ENCODE peak calls at places on chromosomes 7 and 10, in nine cellular contexts. K is HepG2, B is prostate gland, M is breast epithelium, P is HL-60, S is Panc1, L is transverse colon, O is SK-N-SH, D is GM23338. X is an unnamed sample.

GRCh38 chr10:72414642-72415041 is 59.9 kb upstream of the DNAJB12 start:
- DNase-seq in K (no peak), B (no peak), M (no peak), P (no peak), S (no peak), L (no peak), O (no peak), D (no peak), X (no peak)

GRCh38 chr7:25802473-25802872 is 349.5 kb upstream of the NFE2L3 start:
- DNase-seq in K (no peak), B (no peak), M (no peak), P (no peak), S (no peak), L (no peak), O (no peak), D (no peak), X (no peak)

GRCh38 chr10:96765406-96766240 is 45.3 kb upstream of the PIK3AP1 start:
- DNase-seq in K (peak), B (peak), M (peak), P (peak), S (peak), L (peak), O (peak), D (peak), X (peak)

GRCh38 chr7:29413511-29414178 is 150.0 kb upstream of the PRR15 start:
- DNase-seq in K (no peak), B (no peak), M (no peak), P (no peak), S (no peak), L (no peak), O (no peak), D (no peak), X (peak)

GRCh38 chr10:124892905-124893304 is 49.0 kb upstream of the ZRANB1 start:
- DNase-seq in K (no peak), B (no peak), M (no peak), P (no peak), S (no peak), L (no peak), O (no peak), D (no peak), X (no peak)

GRCh38 chr10:79184649-79185048 is 115.9 kb downstream of the ZMIZ1 start:
- DNase-seq in K (no peak), B (no peak), M (no peak), P (no peak), S (no peak), L (no peak), O (no peak), D (no peak), X (no peak)

GRCh38 chr10:100998991-100999741 is 442 bp upstream of the LZTS2 start:
- DNase-seq in K (peak), B (peak), M (peak), P (peak), S (no peak), L (peak), O (peak), D (peak), X (peak)

GRCh38 chr10:71806706-71807556 is 33.6 kb upstream of the VSIR start:
- DNase-seq in K (no peak), B (no peak), M (no peak), P (no peak), S (no peak), L (no peak), O (no peak), D (no peak), X (no peak)

GRCh38 chr10:132331259-132331955 is 586 bp upstream of the LRRC27 start:
- DNase-seq in K (no peak), B (no peak), M (no peak), P (no peak), S (no peak), L (no peak), O (no peak), D (no peak), X (no peak)

GRCh38 chr10:102001435-102002068 is 54.4 kb downstream of the ARMH3 start:
- DNase-seq in K (no peak), B (no peak), M (no peak), P (no peak), S (no peak), L (no peak), O (no peak), D (no peak), X (no peak)

GRCh38 chr10:62681211-62681940 is 123.1 kb upstream of the ADO start:
- DNase-seq in K (peak), B (no peak), M (no peak), P (peak), S (no peak), L (peak), O (no peak), D (peak), X (peak)

GRCh38 chr10:84665883-84666463 is 337.6 kb downstream of the CCSER2 start:
- DNase-seq in K (peak), B (no peak), M (no peak), P (no peak), S (no peak), L (peak), O (no peak), D (peak), X (no peak)

GRCh38 chr7:67590649-67591048 is 594.0 kb downstream of the TYW1 start:
- DNase-seq in K (no peak), B (no peak), M (no peak), P (no peak), S (no peak), L (no peak), O (no peak), D (no peak), X (no peak)

GRCh38 chr10:84367256-84367655 is 38.9 kb downstream of the CCSER2 start:
- DNase-seq in K (no peak), B (no peak), M (no peak), P (no peak), S (no peak), L (no peak), O (no peak), D (no peak), X (no peak)

GRCh38 chr7:137169282-137169698 is 174.2 kb downstream of the PTN start:
- DNase-seq in K (peak), B (peak), M (peak), P (no peak), S (peak), L (peak), O (peak), D (peak), X (peak)

GRCh38 chr7:31371621-31372020 is 31.1 kb upstream of the NEUROD6 start:
- DNase-seq in K (no peak), B (no peak), M (no peak), P (no peak), S (no peak), L (no peak), O (no peak), D (peak), X (no peak)

GRCh38 chr10:14839305-14839695 is 1.2 kb downstream of the HSPA14 start:
- DNase-seq in K (no peak), B (no peak), M (no peak), P (no peak), S (no peak), L (peak), O (no peak), D (peak), X (no peak)

GRCh38 chr10:86357676-86358075 is 8.9 kb downstream of the GRID1 start:
- DNase-seq in K (no peak), B (no peak), M (no peak), P (no peak), S (no peak), L (no peak), O (no peak), D (no peak), X (no peak)

GRCh38 chr7:157271315-157271990 is 65.4 kb upstream of the DNAJB6 start:
- DNase-seq in K (no peak), B (no peak), M (no peak), P (no peak), S (no peak), L (no peak), O (no peak), D (no peak), X (no peak)

GRCh38 chr7:36198854-36199266 is 45.8 kb downstream of the EEPD1 start:
- DNase-seq in K (no peak), B (no peak), M (no peak), P (no peak), S (no peak), L (no peak), O (no peak), D (no peak), X (no peak)

GRCh38 chr7:101507791-101508252 is 121.3 kb downstream of the MYL10 start:
- DNase-seq in K (peak), B (peak), M (no peak), P (peak), S (peak), L (peak), O (peak), D (peak), X (no peak)

GRCh38 chr7:55150166-55150565 is 131.3 kb downstream of the EGFR start:
- DNase-seq in K (no peak), B (no peak), M (no peak), P (no peak), S (no peak), L (no peak), O (no peak), D (no peak), X (no peak)

GRCh38 chr10:24430591-24430990 is 221.7 kb downstream of the KIAA1217 start:
- DNase-seq in K (no peak), B (no peak), M (no peak), P (no peak), S (no peak), L (no peak), O (no peak), D (no peak), X (no peak)

GRCh38 chr10:69295027-69295426 is 16.7 kb downstream of the HK1 start:
- DNase-seq in K (no peak), B (no peak), M (no peak), P (no peak), S (no peak), L (no peak), O (no peak), D (no peak), X (no peak)

GRCh38 chr7:53656881-53657280 is 621.4 kb downstream of the POM121L12 start:
- DNase-seq in K (no peak), B (no peak), M (no peak), P (no peak), S (no peak), L (no peak), O (no peak), D (no peak), X (no peak)

GRCh38 chr10:88372051-88372450 is 211.1 kb downstream of the RNLS start:
- DNase-seq in K (no peak), B (no peak), M (no peak), P (no peak), S (no peak), L (no peak), O (no peak), D (no peak), X (no peak)

GRCh38 chr7:81158189-81158588 is 239.3 kb upstream of the SEMA3C start:
- DNase-seq in K (no peak), B (no peak), M (no peak), P (no peak), S (no peak), L (no peak), O (no peak), D (no peak), X (no peak)

GRCh38 chr7:831596-832291 is 532 bp upstream of the SUN1 start:
- DNase-seq in K (peak), B (no peak), M (no peak), P (peak), S (peak), L (no peak), O (no peak), D (no peak), X (no peak)
- TF ChIP-seq POLR2AphosphoS5 in K (no peak), B (peak), M (no peak), P (no peak), S (no peak), L (peak), O (peak), D (no peak), X (peak)

GRCh38 chr10:74234569-74234968 is 83.5 kb downstream of the ADK start:
- DNase-seq in K (no peak), B (no peak), M (no peak), P (no peak), S (no peak), L (no peak), O (no peak), D (no peak), X (no peak)
- TF ChIP-seq CTCF in K (no peak), B (no peak), M (peak), P (no peak), S (no peak), L (peak), O (peak), D (peak), X (peak)

GRCh38 chr10:59623100-59623822 is 86.4 kb downstream of the SLC16A9 start:
- DNase-seq in K (no peak), B (no peak), M (no peak), P (no peak), S (no peak), L (no peak), O (no peak), D (no peak), X (no peak)
- H3K4me3 ChIP-seq in K (no peak), B (no peak), M (no peak), P (no peak), S (no peak), L (no peak), O (no peak), D (no peak), X (no peak)

GRCh38 chr10:30029890-30030261 is 29.5 kb downstream of the JCAD start:
- DNase-seq in K (no peak), B (no peak), M (no peak), P (no peak), S (no peak), L (peak), O (no peak), D (no peak), X (no peak)

GRCh38 chr10:30028006-30028441 is 31.4 kb downstream of the JCAD start:
- DNase-seq in K (no peak), B (peak), M (no peak), P (no peak), S (no peak), L (peak), O (no peak), D (no peak), X (peak)

GRCh38 chr10:30027057-30028005 is 32.1 kb downstream of the JCAD start:
- DNase-seq in K (no peak), B (no peak), M (peak), P (peak), S (no peak), L (peak), O (no peak), D (peak), X (peak)

GRCh38 chr10:30029164-30029889 is 30.1 kb downstream of the JCAD start:
- DNase-seq in K (no peak), B (no peak), M (no peak), P (no peak), S (no peak), L (no peak), O (no peak), D (no peak), X (no peak)

GRCh38 chr10:30028452-30029045 is 30.8 kb downstream of the JCAD start:
- DNase-seq in K (no peak), B (no peak), M (no peak), P (no peak), S (no peak), L (no peak), O (no peak), D (no peak), X (no peak)
- TF ChIP-seq POLR2AphosphoS5 in K (no peak), B (no peak), M (no peak), P (no peak), S (no peak), L (no peak), O (no peak), D (no peak), X (no peak)

DNA sequence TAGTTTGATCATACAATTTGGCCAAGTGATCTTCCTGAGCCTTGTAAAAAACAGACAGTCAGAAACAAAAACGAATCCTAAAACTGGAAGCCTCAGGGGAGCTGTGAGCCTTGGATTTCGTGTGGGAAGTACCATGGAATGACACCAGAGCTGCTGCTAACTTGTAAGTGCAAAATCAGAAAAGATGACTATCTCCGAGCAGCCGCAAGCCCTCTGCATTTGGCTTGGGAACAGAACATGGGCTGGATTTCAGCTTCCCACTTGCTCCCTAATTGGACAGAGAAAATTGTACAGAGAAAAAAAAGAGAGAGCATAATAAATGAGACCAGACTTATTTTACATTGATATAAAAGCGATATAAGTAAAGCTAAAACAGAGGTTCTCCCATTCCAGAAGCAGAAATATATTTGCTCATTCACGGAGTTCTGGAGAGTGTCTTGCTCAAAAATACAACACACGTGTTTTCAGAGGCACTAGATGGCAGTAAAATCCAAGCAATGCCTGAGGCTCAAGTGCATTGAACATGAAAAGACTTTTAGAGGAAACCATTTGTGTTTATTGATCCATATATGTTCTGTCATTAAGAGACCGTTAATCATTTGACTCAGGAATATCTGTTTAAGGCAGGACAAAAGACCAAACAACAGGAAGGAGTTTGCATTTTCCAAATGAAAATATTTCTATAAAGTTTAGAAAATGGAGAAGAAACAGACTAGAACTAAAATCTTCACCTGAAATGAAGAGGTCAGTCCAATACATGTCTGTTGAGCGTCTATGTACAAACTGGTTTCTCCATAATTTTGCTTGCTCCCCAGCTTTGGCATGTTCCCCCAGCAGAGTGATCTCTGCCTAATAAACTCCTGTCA is 78.3 kb upstream of the SLC26A5 start:
- DNase-seq in K (peak), B (no peak), M (no peak), P (no peak), S (no peak), L (no peak), O (peak), D (peak), X (no peak)
- TF ChIP-seq CTCF in K (peak), B (no peak), M (peak), P (no peak), S (peak), L (peak), O (peak), D (peak), X (no peak)

GRCh38 chr10:73591935-73592699 is 975 bp upstream of the USP54 start:
- DNase-seq in K (peak), B (peak), M (peak), P (peak), S (peak), L (peak), O (peak), D (peak), X (peak)

GRCh38 chr10:73591578-73591902 is 398 bp upstream of the USP54 start:
- DNase-seq in K (peak), B (no peak), M (no peak), P (no peak), S (no peak), L (no peak), O (no peak), D (peak), X (no peak)

GRCh38 chr10:73589538-73590126 is 1.5 kb downstream of the USP54 start:
- DNase-seq in K (no peak), B (no peak), M (no peak), P (no peak), S (no peak), L (no peak), O (no peak), D (no peak), X (peak)

GRCh38 chr10:73593110-73593509 is 2.0 kb upstream of the USP54 start:
- DNase-seq in K (no peak), B (no peak), M (no peak), P (no peak), S (no peak), L (no peak), O (no peak), D (no peak), X (no peak)

GRCh38 chr10:73590881-73591577 is at the start of gene USP54:
- DNase-seq in K (peak), B (no peak), M (peak), P (no peak), S (no peak), L (no peak), O (no peak), D (peak), X (no peak)
- H3K4me3 ChIP-seq in K (peak), B (no peak), M (peak), P (no peak), S (peak), L (peak), O (no peak), D (peak), X (no peak)

GRCh38 chr10:89373916-89374711 is 3.7 kb upstream of the IFIT1B start:
- DNase-seq in K (peak), B (peak), M (peak), P (no peak), S (peak), L (peak), O (peak), D (no peak), X (peak)
- TF ChIP-seq POLR2AphosphoS5 in K (no peak), B (peak), M (peak), P (no peak), S (no peak), L (peak), O (no peak), D (no peak), X (peak)

GRCh38 chr7:47950714-47951113 is 2.4 kb upstream of the PKD1L1 start:
- DNase-seq in K (no peak), B (no peak), M (peak), P (no peak), S (no peak), L (peak), O (no peak), D (peak), X (peak)
- TF ChIP-seq CTCF in K (no peak), B (no peak), M (no peak), P (no peak), S (no peak), L (no peak), O (no peak), D (no peak), X (no peak)

DNA sequence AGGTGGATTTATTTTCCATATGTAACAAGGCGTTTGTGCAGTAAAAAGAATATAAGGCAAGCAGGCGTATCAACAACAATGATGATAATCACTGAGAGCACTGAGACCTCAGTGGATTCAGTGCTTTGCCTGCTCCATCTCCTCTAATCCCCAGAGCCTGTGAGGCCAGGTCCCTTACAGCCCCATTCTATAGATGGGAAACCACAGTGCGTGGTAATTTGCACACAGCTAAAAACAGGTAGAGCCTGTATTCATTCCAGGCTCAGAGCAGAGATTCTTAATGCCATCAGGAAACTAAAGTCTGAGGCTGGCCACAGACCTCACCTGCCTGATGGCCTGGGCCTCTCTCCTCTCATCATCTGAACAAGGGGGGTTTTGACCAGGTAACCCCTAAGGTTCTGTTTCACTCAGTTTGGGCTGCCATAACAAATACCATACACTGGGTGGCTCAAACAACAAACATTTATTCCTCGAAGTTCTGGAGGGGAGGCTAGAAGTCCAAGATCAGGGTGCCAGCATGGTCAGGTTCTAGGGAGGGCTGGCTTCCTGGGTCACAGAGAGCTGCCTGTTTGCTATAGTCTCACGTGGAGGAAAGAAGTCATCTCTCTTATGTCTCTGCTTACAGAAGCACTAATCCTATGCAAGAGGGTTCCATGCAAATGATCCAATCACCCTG is 10.3 kb upstream of the RASSF4 start:
- DNase-seq in K (no peak), B (no peak), M (no peak), P (no peak), S (no peak), L (no peak), O (no peak), D (peak), X (no peak)
- H3K4me3 ChIP-seq in K (no peak), B (no peak), M (no peak), P (no peak), S (no peak), L (no peak), O (no peak), D (no peak), X (no peak)